ENCODE peak calls at places on chromosome 21, in four cellular contexts. B is GM23338, D is GM23248, T is neural progenitor cell. Z is an unnamed sample.

GRCh38 chr21:35754583-35754982 is 305.7 kb downstream of the SETD4 start:
- DNase-seq in B (no peak), D (no peak), T (no peak), Z (no peak)

GRCh38 chr21:42784896-42785451 is 94.4 kb downstream of the WDR4 start:
- DNase-seq in B (no peak), D (no peak), T (no peak), Z (no peak)

GRCh38 chr21:29024474-29025327 is at the start of gene USP16:
- DNase-seq in B (peak; percentile 97), D (peak; percentile 98), T (peak; percentile 95), Z (peak; percentile 96)

GRCh38 chr21:17779486-17779885 is 39.7 kb downstream of the C21orf91 start:
- DNase-seq in B (no peak), D (no peak), T (no peak), Z (no peak)

GRCh38 chr21:30116474-30116873 is 50.1 kb downstream of the CLDN17 start:
- DNase-seq in B (no peak), D (no peak), T (no peak), Z (no peak)

GRCh38 chr21:16773206-16773605 is 739.6 kb upstream of the CXADR start:
- DNase-seq in B (no peak), D (peak; percentile 45), T (no peak), Z (no peak)

GRCh38 chr21:30329203-30329868 is 8.2 kb downstream of the KRTAP27-1 start:
- DNase-seq in B (no peak), D (no peak), T (no peak), Z (no peak)

GRCh38 chr21:18522181-18522771 is 118.7 kb upstream of the TMPRSS15 start:
- DNase-seq in B (peak; percentile 19), D (no peak), T (peak; percentile 16), Z (peak; percentile 31)

GRCh38 chr21:19048088-19048672 is 644.6 kb upstream of the TMPRSS15 start:
- DNase-seq in B (no peak), D (no peak), T (no peak), Z (no peak)

GRCh38 chr21:18252686-18253085 is 8.1 kb downstream of the CHODL start:
- DNase-seq in B (no peak), D (no peak), T (no peak), Z (no peak)

GRCh38 chr21:29704719-29705118 is 235.1 kb downstream of the GRIK1 start:
- DNase-seq in B (no peak), D (peak; percentile 4), T (no peak), Z (no peak)

GRCh38 chr21:36735724-36736310 is 36.9 kb downstream of the SIM2 start:
- DNase-seq in B (no peak), D (no peak), T (no peak), Z (no peak)

GRCh38 chr21:18153063-18153462 is 91.6 kb upstream of the CHODL start:
- DNase-seq in B (no peak), D (no peak), T (no peak), Z (peak; percentile 74)

GRCh38 chr21:37219766-37220432 is 47.2 kb downstream of the VPS26C start:
- DNase-seq in B (no peak), D (no peak), T (no peak), Z (no peak)

GRCh38 chr21:37159053-37159776 is 86.2 kb downstream of the TTC3 start:
- DNase-seq in B (no peak), D (no peak), T (no peak), Z (no peak)

GRCh38 chr21:36981049-36981391 is 14.6 kb upstream of the HLCS start:
- DNase-seq in B (no peak), D (no peak), T (no peak), Z (no peak)

DNA sequence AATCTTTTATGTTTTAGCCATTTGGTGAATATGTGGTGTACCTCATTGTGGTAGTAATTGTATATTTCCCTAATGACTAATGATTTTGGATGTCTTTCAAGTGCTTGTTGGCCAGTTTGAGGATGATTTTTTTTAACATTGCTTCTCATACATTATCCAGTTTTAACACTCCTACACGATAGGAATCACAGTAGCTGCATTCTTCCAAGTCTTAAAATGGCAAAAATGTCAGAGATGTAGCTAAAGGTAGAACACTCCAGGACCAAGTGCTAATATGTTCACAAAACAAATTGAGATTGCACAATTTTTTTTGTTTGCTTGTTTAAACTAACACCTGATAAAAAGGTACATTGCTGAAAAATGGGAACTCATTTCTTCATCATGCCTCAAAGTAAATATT is 11.7 kb downstream of the USP25 start:
- DNase-seq in B (no peak), D (peak; percentile 60), T (no peak), Z (no peak)
- H3K4me1 ChIP-seq in B (peaks cover 58% of the 10 kb centered on the region), D (peaks cover 17% of the 10 kb centered on the region), T (peaks cover 32% of the 10 kb centered on the region), Z (no peaks in the 10 kb centered on the region)

GRCh38 chr21:33027401-33028185 is 1.9 kb downstream of the OLIG2 start:
- DNase-seq in B (peak; percentile 65), D (no peak), T (peak; percentile 62), Z (no peak)
- TF ChIP-seq EZH2 in B (peak; percentile 47), D (no peak), T (peak; percentile 87), Z (no peak)

DNA sequence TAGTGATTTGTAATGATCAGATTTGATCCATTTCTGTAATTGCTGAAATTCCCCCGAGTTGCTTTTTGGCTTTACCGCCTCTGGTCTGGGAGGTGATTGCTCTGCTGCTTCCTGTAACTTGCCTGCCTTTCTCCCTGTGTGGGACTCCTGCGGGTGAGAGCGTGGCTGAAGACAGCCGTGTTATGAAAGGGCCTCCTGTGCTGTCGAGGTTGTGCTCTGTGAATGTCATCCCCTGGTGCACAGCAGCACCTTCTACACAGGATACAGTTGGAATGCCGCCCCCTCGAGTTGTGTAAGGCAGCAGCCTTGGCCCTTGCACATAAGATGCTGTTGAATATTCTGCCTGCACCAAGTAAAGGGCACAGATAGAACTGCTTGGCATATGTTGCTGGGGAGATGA is 5.9 kb downstream of the SOD1 start:
- DNase-seq in B (no peak), D (peak; percentile 62), T (no peak), Z (no peak)
- TF ChIP-seq EZH2phosphoT487 in B (no peak), D (no peak), T (no peak), Z (no peak)

GRCh38 chr21:44869860-44870747 is 3.4 kb downstream of the PTTG1IP start:
- DNase-seq in B (no peak), D (peak; percentile 96), T (peak; percentile 40), Z (no peak)
- H3K4me1 ChIP-seq in B (peaks cover 34% of the 10 kb centered on the region), D (peaks cover 67% of the 10 kb centered on the region), T (peaks cover 11% of the 10 kb centered on the region), Z (peaks cover 30% of the 10 kb centered on the region)

GRCh38 chr21:41726058-41726558 is 40.7 kb downstream of the RIPK4 start:
- DNase-seq in B (peak; percentile 59), D (no peak), T (peak; percentile 44), Z (no peak)
- TF ChIP-seq EZH2 in B (no peak), D (no peak), T (no peak), Z (no peak)

GRCh38 chr21:20822559-20823133 is 175.6 kb upstream of the NCAM2 start:
- DNase-seq in B (peak; percentile 25), D (no peak), T (peak; percentile 62), Z (no peak)
- TF ChIP-seq EZH2phosphoT487 in B (no peak), D (no peak), T (no peak), Z (no peak)

GRCh38 chr21:44918581-44919033 is 2.1 kb downstream of the ITGB2 start:
- DNase-seq in B (peak; percentile 90), D (no peak), T (peak; percentile 62), Z (no peak)

GRCh38 chr21:44919111-44919912 is 1.4 kb downstream of the ITGB2 start:
- DNase-seq in B (no peak), D (peak; percentile 30), T (no peak), Z (no peak)

GRCh38 chr21:44916965-44917364 is 3.7 kb downstream of the ITGB2 start:
- DNase-seq in B (no peak), D (no peak), T (no peak), Z (no peak)

GRCh38 chr21:44918107-44918470 is 2.6 kb downstream of the ITGB2 start:
- DNase-seq in B (no peak), D (no peak), T (no peak), Z (no peak)

DNA sequence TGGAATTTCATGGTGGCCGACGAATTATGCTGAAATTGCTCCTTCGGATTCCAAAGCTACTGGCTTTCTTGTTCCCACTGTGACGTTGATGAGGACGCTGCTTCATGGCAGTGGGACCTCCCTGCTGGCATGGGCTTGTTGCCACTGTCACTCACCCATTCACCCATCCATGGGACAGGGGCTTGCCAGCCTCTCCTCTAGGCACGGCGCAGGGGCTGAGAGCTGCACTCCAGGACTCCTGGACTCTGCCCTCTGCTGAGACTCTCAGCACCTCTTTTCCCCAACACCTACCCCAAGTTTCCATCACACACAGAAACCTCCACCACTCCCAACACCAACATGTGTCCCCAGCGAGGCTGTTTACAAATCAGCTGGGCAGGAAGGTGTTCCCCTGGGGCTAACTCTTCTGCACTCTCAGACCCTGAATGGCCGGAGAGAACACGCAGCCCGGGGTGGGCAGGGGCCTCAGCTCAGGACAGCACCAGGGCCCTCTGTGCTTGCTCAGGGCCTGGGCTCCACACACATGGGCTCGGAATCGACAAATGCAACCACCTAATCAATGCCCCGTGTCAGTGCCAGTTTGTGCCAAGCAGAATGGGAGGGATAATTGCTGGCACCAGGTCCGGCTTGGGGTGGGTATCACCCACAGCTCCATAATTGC is 3.1 kb downstream of the ITGB2 start:
- DNase-seq in B (no peak), D (no peak), T (no peak), Z (no peak)
- H3K4me1 ChIP-seq in B (peaks cover 6% of the 10 kb centered on the region), D (peaks cover 5% of the 10 kb centered on the region), T (no peaks in the 10 kb centered on the region), Z (no peaks in the 10 kb centered on the region)

DNA sequence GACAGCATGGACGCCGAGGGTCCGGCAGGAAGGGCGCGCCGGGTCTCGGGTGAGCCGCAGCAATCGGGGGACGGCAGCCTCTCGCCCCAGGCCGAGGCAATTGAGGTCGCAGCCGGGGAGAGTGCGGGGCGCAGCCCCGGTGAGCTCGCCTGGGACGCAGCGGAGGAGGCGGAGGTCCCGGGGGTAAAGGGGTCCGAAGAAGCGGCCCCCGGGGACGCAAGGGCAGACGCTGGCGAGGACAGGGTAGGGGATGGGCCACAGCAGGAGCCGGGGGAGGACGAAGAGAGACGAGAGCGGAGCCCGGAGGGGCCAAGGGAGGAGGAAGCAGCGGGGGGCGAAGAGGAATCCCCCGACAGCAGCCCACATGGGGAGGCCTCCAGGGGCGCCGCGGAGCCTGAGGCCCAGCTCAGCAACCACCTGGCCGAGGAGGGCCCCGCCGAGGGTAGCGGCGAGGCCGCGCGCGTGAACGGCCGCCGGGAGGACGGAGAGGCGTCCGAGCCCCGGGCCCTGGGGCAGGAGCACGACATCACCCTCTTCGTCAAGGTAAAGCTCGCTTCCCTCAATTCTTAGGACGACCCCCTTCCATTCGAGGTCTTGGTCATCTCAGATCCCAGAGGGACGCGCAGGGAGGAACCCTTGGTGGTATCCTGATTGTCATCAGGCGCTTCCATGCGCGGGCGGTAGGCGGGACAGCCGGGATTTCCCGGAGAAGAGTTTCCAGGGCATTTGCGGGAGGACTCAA is 1.6 kb downstream of the CLIC6 start:
- DNase-seq in B (peak; percentile 70), D (peak; percentile 49), T (peak; percentile 57), Z (no peak)
- TF ChIP-seq EZH2 in B (peak; percentile 30), D (peak; percentile 96), T (peak; percentile 76), Z (no peak)

GRCh38 chr21:38327984-38328383 is 71.2 kb downstream of the KCNJ15 start:
- DNase-seq in B (no peak), D (peak; percentile 72), T (no peak), Z (no peak)
- TF ChIP-seq EZH2phosphoT487 in B (no peak), D (no peak), T (no peak), Z (no peak)

GRCh38 chr21:25806053-25806452 is 71.3 kb downstream of the GABPA start:
- DNase-seq in B (no peak), D (no peak), T (no peak), Z (no peak)

GRCh38 chr21:25801217-25802015 is 66.6 kb downstream of the GABPA start:
- DNase-seq in B (peak; percentile 94), D (peak; percentile 85), T (peak; percentile 93), Z (peak; percentile 91)
- H3K4me1 ChIP-seq in B (peaks cover 11% of the 10 kb centered on the region), D (no peaks in the 10 kb centered on the region), T (no peaks in the 10 kb centered on the region), Z (no peaks in the 10 kb centered on the region)